ENCODE peak calls at places on chromosomes 12 and 14, in seven cellular contexts. T, H, P, L, G, U and A are unnamed samples.

GRCh38 chr14:54662491-54663116 is 95.7 kb downstream of the SAMD4A start:
- DNase-seq in G (no peak), U (no peak), H (no peak), T (no peak), L (no peak), P (no peak), A (peak; percentile 49)

GRCh38 chr12:52865090-52865944 is 16.5 kb upstream of the KRT78 start:
- DNase-seq in G (no peak), U (peak; percentile 94), L (peak; percentile 78), P (peak; percentile 38), T (peak; percentile 94), H (peak; percentile 50), A (peak; percentile 86)

GRCh38 chr14:68968051-68968450 is 11.1 kb downstream of the ACTN1 start:
- DNase-seq in P (no peak), T (no peak), L (no peak), H (no peak), U (no peak), G (peak; percentile 31), A (no peak)

GRCh38 chr12:131817241-131817640 is 11.0 kb upstream of the MMP17 start:
- DNase-seq in T (no peak), U (no peak), H (no peak), G (no peak), L (no peak), P (no peak), A (no peak)

GRCh38 chr12:26135010-26135420 is 10.2 kb upstream of the BHLHE41 start:
- DNase-seq in G (no peak), L (no peak), H (no peak), U (no peak), T (no peak), P (peak; percentile 54), A (no peak)

GRCh38 chr12:91610561-91610960 is 427.9 kb upstream of the DCN start:
- DNase-seq in T (no peak), U (no peak), P (no peak), H (no peak), G (no peak), L (no peak), A (no peak)

GRCh38 chr12:585062-586061 is 77.9 kb downstream of the NINJ2 start:
- DNase-seq in G (no peak), U (no peak), T (peak; percentile 39), P (no peak), L (no peak), H (no peak), A (no peak)

GRCh38 chr12:101783150-101783549 is 43.9 kb upstream of the SYCP3 start:
- DNase-seq in L (no peak), T (no peak), G (no peak), H (no peak), U (no peak), P (no peak), A (no peak)

GRCh38 chr12:7219599-7220243 is 30.2 kb downstream of the PEX5 start:
- DNase-seq in G (peak; percentile 51), P (peak; percentile 77), T (peak; percentile 77), H (peak; percentile 68), L (peak; percentile 71), U (peak; percentile 74), A (peak; percentile 66)

GRCh38 chr14:52052289-52052943 is 16.4 kb downstream of the NID2 start:
- DNase-seq in U (no peak), L (no peak), P (no peak), T (no peak), G (no peak), H (no peak), A (no peak)

GRCh38 chr14:72476657-72477499 is 417.0 kb downstream of the DPF3 start:
- DNase-seq in U (peak; percentile 45), G (peak; percentile 32), T (no peak), P (no peak), L (no peak), H (peak; percentile 11), A (no peak)

GRCh38 chr14:59439256-59440015 is 25.7 kb downstream of the GPR135 start:
- DNase-seq in L (no peak), T (no peak), G (no peak), P (no peak), H (no peak), U (no peak), A (no peak)

GRCh38 chr14:89303452-89304435 is 113.3 kb downstream of the FOXN3 start:
- DNase-seq in T (no peak), U (peak; percentile 55), L (no peak), H (peak; percentile 80), P (peak; percentile 86), G (no peak), A (no peak)

GRCh38 chr12:95681210-95681765 is 109.3 kb downstream of the NTN4 start:
- DNase-seq in G (no peak), U (no peak), T (no peak), L (no peak), H (no peak), P (no peak), A (no peak)

GRCh38 chr12:71439613-71440392 is at the start of gene LGR5:
- DNase-seq in G (no peak), T (peak; percentile 91), U (peak; percentile 73), H (no peak), L (peak; percentile 66), P (peak; percentile 59), A (peak; percentile 95)

GRCh38 chr14:32354716-32355115 is 25.6 kb downstream of the AKAP6 start:
- DNase-seq in P (no peak), U (no peak), H (peak; percentile 23), L (no peak), G (no peak), T (no peak), A (no peak)

GRCh38 chr12:51390457-51391046 is 654 bp downstream of the GALNT6 start:
- DNase-seq in H (no peak), T (no peak), G (no peak), L (no peak), P (no peak), U (peak; percentile 41), A (peak; percentile 20)

GRCh38 chr12:47312794-47313426 is 233.2 kb upstream of the AMIGO2 start:
- DNase-seq in U (no peak), L (no peak), P (no peak), G (no peak), H (no peak), T (no peak), A (no peak)

GRCh38 chr12:6829532-6830220 is 1.5 kb downstream of the P3H3 start:
- DNase-seq in L (no peak), H (no peak), U (peak; percentile 61), G (no peak), P (peak; percentile 27), T (peak; percentile 83), A (no peak)

GRCh38 chr12:538731-539539 is 79.2 kb downstream of the B4GALNT3 start:
- DNase-seq in L (no peak), T (peak; percentile 46), G (no peak), H (peak; percentile 55), P (peak; percentile 38), U (no peak), A (no peak)

GRCh38 chr14:65910108-65910507 is 497.6 kb downstream of the FUT8 start:
- DNase-seq in G (no peak), L (no peak), P (no peak), U (no peak), H (no peak), T (no peak), A (no peak)

GRCh38 chr12:93378373-93379310 is 917 bp downstream of the NUDT4 start:
- DNase-seq in U (peak; percentile 46), T (peak; percentile 72), H (no peak), L (peak; percentile 25), P (peak; percentile 66), G (peak; percentile 54), A (peak; percentile 88)

GRCh38 chr12:45350861-45351260 is 135.0 kb downstream of the ANO6 start:
- DNase-seq in P (no peak), T (no peak), G (no peak), U (no peak), H (no peak), L (no peak), A (no peak)